ENCODE peak calls at places on chromosomes 12 and 14, in nine cellular contexts. Z, C, M, D, B, H, N, V and I are unnamed samples.

GRCh38 chr12:116525418-116526001 is 33.7 kb upstream of the MAP1LC3B2 start:
- DNase-seq in Z (no peak), C (peak), M (peak), D (no peak), B (no peak), H (no peak), N (peak), V (peak), I (peak)

GRCh38 chr14:89630096-89630829 is 213.2 kb upstream of the FOXN3 start:
- DNase-seq in Z (no peak), C (no peak), M (no peak), D (no peak), B (no peak), H (no peak), N (no peak), V (no peak), I (no peak)

GRCh38 chr14:58401587-58401986 is 5.9 kb downstream of the TOMM20L start:
- DNase-seq in Z (no peak), C (no peak), M (no peak), D (no peak), B (no peak), H (no peak), N (no peak), V (no peak), I (no peak)

GRCh38 chr14:65566820-65567522 is 154.4 kb downstream of the FUT8 start:
- DNase-seq in Z (no peak), C (no peak), M (no peak), D (no peak), B (no peak), H (no peak), N (no peak), V (no peak), I (no peak)

GRCh38 chr12:64323476-64324225 is 66.9 kb downstream of the C12orf56 start:
- DNase-seq in Z (no peak), C (no peak), M (peak), D (no peak), B (no peak), H (no peak), N (peak), V (no peak), I (peak)

GRCh38 chr14:51912112-51912786 is 51.8 kb downstream of the GNG2 start:
- DNase-seq in Z (no peak), C (no peak), M (no peak), D (no peak), B (no peak), H (no peak), N (no peak), V (no peak), I (peak)

GRCh38 chr14:50402965-50403364 is 6.3 kb upstream of the CDKL1 start:
- DNase-seq in Z (no peak), C (no peak), M (no peak), D (no peak), B (no peak), H (no peak), N (no peak), V (no peak), I (peak)

GRCh38 chr14:99752486-99753121 is 40.6 kb upstream of the EML1 start:
- DNase-seq in Z (no peak), C (no peak), M (peak), D (no peak), B (no peak), H (no peak), N (no peak), V (no peak), I (peak)

GRCh38 chr12:9881988-9882387 is 699 bp downstream of the KLRF2 start:
- DNase-seq in Z (no peak), C (no peak), M (no peak), D (no peak), B (no peak), H (no peak), N (no peak), V (no peak), I (no peak)

GRCh38 chr14:75277796-75278421 is 719 bp upstream of the FOS start:
- DNase-seq in Z (no peak), C (no peak), M (peak), D (no peak), B (no peak), H (no peak), N (no peak), V (no peak), I (no peak)

GRCh38 chr12:78612224-78612623 is 252.3 kb upstream of the SYT1 start:
- DNase-seq in Z (no peak), C (no peak), M (no peak), D (no peak), B (no peak), H (no peak), N (no peak), V (no peak), I (no peak)

GRCh38 chr14:63642656-63643382 is 1.1 kb upstream of the WDR89 start:
- DNase-seq in Z (no peak), C (no peak), M (no peak), D (no peak), B (no peak), H (no peak), N (no peak), V (no peak), I (no peak)

GRCh38 chr12:73935817-73936216 is 601.8 kb upstream of the ATXN7L3B start:
- DNase-seq in Z (peak), C (no peak), M (no peak), D (no peak), B (no peak), H (no peak), N (no peak), V (no peak), I (no peak)

GRCh38 chr12:69239922-69240624 is 704 bp downstream of the CPSF6 start:
- DNase-seq in Z (peak), C (peak), M (peak), D (peak), B (peak), H (no peak), N (peak), V (peak), I (peak)

GRCh38 chr12:122449317-122449716 is 26.8 kb upstream of the CLIP1 start:
- DNase-seq in Z (no peak), C (no peak), M (peak), D (no peak), B (no peak), H (peak), N (no peak), V (no peak), I (peak)

GRCh38 chr12:85310025-85310424 is 30.0 kb downstream of the ALX1 start:
- DNase-seq in Z (no peak), C (no peak), M (no peak), D (no peak), B (no peak), H (no peak), N (no peak), V (no peak), I (no peak)

GRCh38 chr12:85309180-85309579 is 29.2 kb downstream of the ALX1 start:
- DNase-seq in Z (no peak), C (no peak), M (no peak), D (no peak), B (no peak), H (no peak), N (no peak), V (no peak), I (no peak)

GRCh38 chr12:85308374-85308773 is 28.4 kb downstream of the ALX1 start:
- DNase-seq in Z (no peak), C (no peak), M (no peak), D (no peak), B (no peak), H (no peak), N (no peak), V (no peak), I (no peak)

DNA sequence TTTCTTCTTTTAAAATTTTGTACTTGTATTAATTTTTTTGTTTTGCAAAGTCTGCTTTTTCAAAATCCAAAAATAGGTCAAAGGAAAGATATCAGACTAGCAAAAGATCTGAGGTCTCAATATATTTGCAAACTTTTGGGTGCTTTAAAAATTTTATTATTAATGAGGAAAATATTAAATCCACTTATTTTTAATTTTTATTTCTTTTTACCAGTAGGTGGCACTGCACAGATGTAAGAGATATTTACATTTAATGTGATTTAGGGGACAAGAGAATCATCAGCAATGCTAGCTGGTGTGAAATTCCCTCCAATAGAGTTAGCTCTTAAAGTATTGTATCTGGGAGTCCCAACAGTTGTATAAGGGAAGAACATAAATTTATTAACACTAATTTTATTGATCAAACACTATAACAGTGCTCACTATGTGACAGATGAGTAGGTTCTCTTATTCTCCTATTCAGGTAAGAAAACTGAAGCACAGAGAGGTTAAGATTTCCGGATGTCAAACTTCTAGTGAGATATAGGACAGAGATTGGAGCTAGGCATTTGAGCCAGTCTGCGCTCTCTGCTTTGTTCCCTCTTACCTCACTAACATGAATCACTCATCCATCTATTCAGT is 30.5 kb downstream of the ALX1 start:
- DNase-seq in Z (no peak), C (no peak), M (peak), D (no peak), B (no peak), H (no peak), N (no peak), V (no peak), I (peak)
- TF ChIP-seq CTCF in Z (peak), C (peak), M (peak), D (peak), B (peak), H (no peak), N (peak), V (peak), I (peak)

GRCh38 chr12:133081408-133081806 is 684 bp downstream of the ZNF140 start:
- DNase-seq in Z (no peak), C (no peak), M (no peak), D (no peak), B (no peak), H (no peak), N (peak), V (peak), I (no peak)

GRCh38 chr12:133083345-133083744 is 2.6 kb downstream of the ZNF140 start:
- DNase-seq in Z (no peak), C (no peak), M (no peak), D (no peak), B (no peak), H (no peak), N (no peak), V (no peak), I (no peak)

GRCh38 chr12:133080051-133080618 is 588 bp upstream of the ZNF140 start:
- DNase-seq in Z (peak), C (peak), M (peak), D (peak), B (peak), H (peak), N (peak), V (peak), I (peak)

DNA sequence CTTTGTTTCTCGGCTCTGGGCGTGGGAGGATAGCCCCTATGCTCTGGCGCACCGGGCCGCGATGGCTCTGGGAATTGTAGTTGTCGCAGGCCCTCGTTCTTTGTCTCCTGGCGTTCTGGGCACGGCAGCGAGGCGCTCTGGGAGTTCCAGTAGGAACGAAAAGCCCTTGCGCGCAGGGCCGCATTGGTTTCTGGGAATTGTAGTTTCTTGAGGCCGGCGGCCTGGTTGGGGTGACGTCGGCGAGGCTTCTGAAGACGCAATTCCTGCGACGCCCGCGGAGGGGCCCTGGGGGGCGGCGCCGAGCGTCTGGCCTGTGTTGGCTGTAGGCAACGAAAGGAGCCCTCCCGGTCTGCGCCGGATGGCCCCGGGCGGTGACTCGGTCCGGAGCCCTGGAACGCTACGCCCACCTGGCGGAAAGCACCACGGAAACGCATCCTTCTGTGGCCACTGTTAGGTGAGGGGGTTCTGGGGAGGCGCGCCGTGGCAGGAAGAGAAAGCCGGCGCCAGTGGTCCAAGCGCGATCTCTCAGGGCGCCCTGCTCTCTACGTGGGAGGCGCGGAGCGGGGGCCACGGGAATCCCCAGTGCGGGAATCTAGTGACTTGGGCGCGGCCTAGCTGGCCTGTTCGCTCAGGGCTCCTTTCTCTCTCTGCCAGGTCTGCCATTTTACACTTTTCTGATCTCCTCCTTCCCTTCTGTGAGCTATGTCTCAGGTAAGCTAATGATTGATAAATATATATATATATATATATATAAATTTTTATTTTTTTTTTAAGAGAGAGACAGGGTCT is at the start of gene ZNF140:
- DNase-seq in Z (peak), C (peak), M (peak), D (no peak), B (peak), H (peak), N (peak), V (peak), I (peak)
- TF ChIP-seq CTCF in Z (peak), C (peak), M (peak), D (peak), B (peak), H (no peak), N (peak), V (peak), I (peak)

DNA sequence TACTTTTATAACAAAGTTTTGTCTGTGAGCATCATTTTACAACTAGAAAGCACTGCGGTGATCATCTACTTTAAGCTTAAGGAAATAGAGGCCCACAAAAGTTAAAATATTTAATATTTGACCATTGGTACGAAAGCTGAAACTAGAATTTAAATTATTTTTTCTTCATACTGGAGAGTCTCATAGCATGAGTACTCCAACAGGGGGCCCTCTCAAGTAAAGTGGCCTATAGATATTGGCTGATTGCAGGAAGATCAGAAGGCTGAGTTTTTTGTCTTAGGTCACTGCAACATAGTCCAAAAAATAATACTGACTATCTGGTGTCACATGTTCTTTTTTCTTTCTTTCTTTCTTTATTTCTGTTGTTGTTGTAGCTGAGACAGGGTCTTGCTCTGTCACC is 75.3 kb upstream of the ZDHHC17 start:
- DNase-seq in Z (no peak), C (no peak), M (no peak), D (no peak), B (no peak), H (no peak), N (no peak), V (no peak), I (no peak)
- TF ChIP-seq CTCF in Z (peak), C (no peak), M (peak), D (peak), B (peak), H (no peak), N (peak), V (peak), I (peak)

DNA sequence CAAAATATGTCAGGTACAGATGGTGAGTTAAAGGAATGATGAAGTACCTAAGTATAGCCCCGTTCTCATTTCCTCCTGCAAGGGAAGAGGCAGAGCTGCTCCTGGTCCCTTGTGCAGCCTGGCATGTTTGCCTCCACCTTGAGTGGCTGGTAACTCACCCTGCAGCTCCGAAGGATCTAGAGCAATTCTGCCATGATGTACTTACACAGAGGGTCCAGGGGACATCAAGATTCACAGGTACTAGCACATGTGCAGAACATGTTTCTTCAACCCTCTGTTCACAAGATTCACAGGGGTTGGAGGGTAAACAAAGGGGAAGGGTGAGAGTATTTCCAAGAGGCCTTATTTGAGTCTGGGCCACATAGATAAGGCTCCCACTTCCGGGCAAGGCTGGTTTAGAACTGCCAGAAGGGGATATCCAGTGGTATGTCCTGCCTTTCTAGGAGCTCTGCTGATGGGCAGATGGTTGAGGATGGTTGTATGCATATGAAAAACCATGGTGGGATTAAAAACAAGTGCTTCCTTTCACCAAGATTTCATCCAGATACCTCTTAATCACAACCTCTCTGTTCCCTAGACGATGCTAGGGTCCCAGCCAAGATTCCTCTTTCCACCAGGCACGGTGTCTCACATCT is 7.7 kb downstream of the DCTN2 start:
- DNase-seq in Z (no peak), C (no peak), M (no peak), D (no peak), B (no peak), H (no peak), N (no peak), V (no peak), I (no peak)
- TF ChIP-seq CTCF in Z (no peak), C (no peak), M (no peak), D (no peak), B (no peak), H (no peak), N (no peak), V (no peak), I (no peak)

DNA sequence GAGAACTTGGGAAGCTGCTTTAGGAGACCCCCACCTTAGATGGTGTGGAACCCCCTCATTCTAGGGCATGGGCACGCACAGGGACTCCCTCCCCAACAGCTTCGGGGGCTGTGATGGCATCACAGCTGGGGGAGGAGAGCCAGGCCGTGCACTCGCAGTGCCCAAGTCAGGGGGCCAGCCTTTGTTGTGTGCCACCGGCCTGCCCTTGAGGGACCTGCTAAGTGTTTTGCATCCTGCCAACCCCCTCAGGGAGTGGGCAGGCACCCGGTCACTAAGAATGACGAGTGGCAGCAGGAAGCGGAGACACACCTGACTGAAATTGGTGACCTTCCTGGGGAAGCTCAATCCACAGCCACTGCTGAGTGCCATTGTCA is 334.9 kb upstream of the SFSWAP start:
- DNase-seq in Z (no peak), C (no peak), M (no peak), D (no peak), B (no peak), H (no peak), N (peak), V (no peak), I (no peak)
- TF ChIP-seq CTCF in Z (no peak), C (no peak), M (no peak), D (no peak), B (no peak), H (no peak), N (no peak), V (no peak), I (no peak)